ENCODE peak calls at places on chromosomes 2 and 18, in ten cellular contexts. One of them, this sample, is unnamed.

GRCh38 chr2:111222204-111222866 is 101.6 kb downstream of the BCL2L11 start:
- DNase-seq in IMR-90: no peak
- DNase-seq in kidney epithelial cell: no peak
- DNase-seq in heart left ventricle: no peak
- DNase-seq in neural crest cell: no peak
- DNase-seq in uterus: no peak
- DNase-seq in endothelial cell: no peak
- DNase-seq in GM06990: no peak
- DNase-seq in fibroblast of pulmonary artery: no peak
- DNase-seq in PC-3: no peak
- DNase-seq in this sample: no peak

GRCh38 chr2:48417843-48418838 is 111.8 kb upstream of the STON1 start:
- DNase-seq in IMR-90: no peak
- DNase-seq in kidney epithelial cell: no peak
- DNase-seq in heart left ventricle: no peak
- DNase-seq in neural crest cell: no peak
- DNase-seq in uterus: no peak
- DNase-seq in endothelial cell: no peak
- DNase-seq in GM06990: no peak
- DNase-seq in fibroblast of pulmonary artery: no peak
- DNase-seq in PC-3: no peak
- DNase-seq in this sample: no peak

GRCh38 chr18:61597321-61597720 is 264.1 kb downstream of the CDH20 start:
- DNase-seq in IMR-90: no peak
- DNase-seq in kidney epithelial cell: no peak
- DNase-seq in heart left ventricle: no peak
- DNase-seq in neural crest cell: no peak
- DNase-seq in uterus: no peak
- DNase-seq in endothelial cell: no peak
- DNase-seq in GM06990: no peak
- DNase-seq in fibroblast of pulmonary artery: no peak
- DNase-seq in PC-3: no peak
- DNase-seq in this sample: no peak

GRCh38 chr2:117956036-117956791 is 57.7 kb downstream of the CCDC93 start:
- DNase-seq in IMR-90: peak; percentile 28
- DNase-seq in kidney epithelial cell: no peak
- DNase-seq in heart left ventricle: no peak
- DNase-seq in neural crest cell: no peak
- DNase-seq in uterus: no peak
- DNase-seq in endothelial cell: no peak
- DNase-seq in GM06990: no peak
- DNase-seq in fibroblast of pulmonary artery: no peak
- DNase-seq in PC-3: no peak
- DNase-seq in this sample: no peak

GRCh38 chr2:227853204-227853629 is 18.2 kb upstream of the DAW1 start:
- DNase-seq in IMR-90: peak; percentile 91
- DNase-seq in kidney epithelial cell: peak; percentile 100
- DNase-seq in heart left ventricle: no peak
- DNase-seq in neural crest cell: no peak
- DNase-seq in uterus: no peak
- DNase-seq in endothelial cell: no peak
- DNase-seq in GM06990: no peak
- DNase-seq in fibroblast of pulmonary artery: peak; percentile 93
- DNase-seq in PC-3: peak; percentile 85
- DNase-seq in this sample: no peak

GRCh38 chr2:39851691-39852110 is 72.6 kb upstream of the THUMPD2 start:
- DNase-seq in IMR-90: peak; percentile 63
- DNase-seq in kidney epithelial cell: no peak
- DNase-seq in heart left ventricle: peak; percentile 18
- DNase-seq in neural crest cell: no peak
- DNase-seq in uterus: no peak
- DNase-seq in endothelial cell: no peak
- DNase-seq in GM06990: no peak
- DNase-seq in fibroblast of pulmonary artery: peak; percentile 44
- DNase-seq in PC-3: peak; percentile 28
- DNase-seq in this sample: peak; percentile 34

GRCh38 chr18:31819106-31819924 is 58.6 kb upstream of the SLC25A52 start:
- DNase-seq in IMR-90: peak; percentile 52
- DNase-seq in kidney epithelial cell: peak; percentile 10
- DNase-seq in heart left ventricle: no peak
- DNase-seq in neural crest cell: no peak
- DNase-seq in uterus: no peak
- DNase-seq in endothelial cell: no peak
- DNase-seq in GM06990: no peak
- DNase-seq in fibroblast of pulmonary artery: peak; percentile 79
- DNase-seq in PC-3: peak; percentile 48
- DNase-seq in this sample: peak; percentile 33

GRCh38 chr18:78779996-78780718 is 199.5 kb upstream of the SALL3 start:
- DNase-seq in IMR-90: no peak
- DNase-seq in kidney epithelial cell: no peak
- DNase-seq in heart left ventricle: no peak
- DNase-seq in neural crest cell: no peak
- DNase-seq in uterus: no peak
- DNase-seq in endothelial cell: no peak
- DNase-seq in GM06990: no peak
- DNase-seq in fibroblast of pulmonary artery: no peak
- DNase-seq in PC-3: no peak
- DNase-seq in this sample: no peak

GRCh38 chr2:171160630-171161424 is at the start of gene TLK1:
- DNase-seq in IMR-90: peak; percentile 69
- DNase-seq in kidney epithelial cell: peak; percentile 26
- DNase-seq in heart left ventricle: peak; percentile 72
- DNase-seq in neural crest cell: peak; percentile 55
- DNase-seq in uterus: peak; percentile 64
- DNase-seq in endothelial cell: peak; percentile 70
- DNase-seq in GM06990: peak; percentile 90
- DNase-seq in fibroblast of pulmonary artery: peak; percentile 62
- DNase-seq in PC-3: peak; percentile 73
- DNase-seq in this sample: peak; percentile 84

GRCh38 chr18:5073026-5073944 is 123.8 kb downstream of the AKAIN1 start:
- DNase-seq in IMR-90: peak; percentile 15
- DNase-seq in kidney epithelial cell: no peak
- DNase-seq in heart left ventricle: peak; percentile 9
- DNase-seq in neural crest cell: peak; percentile 36
- DNase-seq in uterus: no peak
- DNase-seq in endothelial cell: peak; percentile 51
- DNase-seq in GM06990: no peak
- DNase-seq in fibroblast of pulmonary artery: peak; percentile 51
- DNase-seq in PC-3: peak; percentile 57
- DNase-seq in this sample: peak; percentile 15

GRCh38 chr2:68225119-68225632 is 27.2 kb downstream of the PPP3R1 start:
- DNase-seq in IMR-90: peak; percentile 13
- DNase-seq in kidney epithelial cell: no peak
- DNase-seq in heart left ventricle: peak; percentile 8
- DNase-seq in neural crest cell: peak; percentile 8
- DNase-seq in uterus: no peak
- DNase-seq in endothelial cell: peak; percentile 33
- DNase-seq in GM06990: no peak
- DNase-seq in fibroblast of pulmonary artery: peak; percentile 34
- DNase-seq in PC-3: peak; percentile 48
- DNase-seq in this sample: peak; percentile 22

GRCh38 chr2:240455719-240456606 is 20.5 kb downstream of the GPC1 start:
- DNase-seq in IMR-90: no peak
- DNase-seq in kidney epithelial cell: no peak
- DNase-seq in heart left ventricle: no peak
- DNase-seq in neural crest cell: no peak
- DNase-seq in uterus: no peak
- DNase-seq in endothelial cell: no peak
- DNase-seq in GM06990: no peak
- DNase-seq in fibroblast of pulmonary artery: no peak
- DNase-seq in PC-3: no peak
- DNase-seq in this sample: no peak

DNA sequence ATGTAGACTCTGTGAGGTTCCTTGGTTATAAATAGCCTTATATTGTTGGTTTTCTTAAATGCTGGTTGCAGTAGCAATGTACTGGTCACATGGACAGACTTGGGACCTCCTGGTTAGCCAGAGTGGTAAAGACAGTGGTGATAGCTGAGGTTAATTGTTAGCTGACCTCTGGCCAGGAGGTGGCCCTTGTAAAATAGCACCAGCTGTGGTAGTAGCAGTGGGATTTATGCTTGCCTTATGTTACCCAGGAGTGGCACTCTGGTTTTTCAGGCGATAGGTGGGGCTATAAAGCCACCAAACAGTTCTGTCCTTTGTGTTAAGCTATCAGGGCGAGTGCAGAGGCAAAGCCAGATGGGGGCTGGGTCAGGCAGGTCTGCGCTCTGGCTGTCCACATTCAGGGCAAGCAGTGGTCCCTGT is 94.8 kb upstream of the SRD5A2 start:
- DNase-seq in IMR-90: no peak
- DNase-seq in kidney epithelial cell: no peak
- DNase-seq in heart left ventricle: no peak
- DNase-seq in neural crest cell: peak; percentile 10
- DNase-seq in uterus: no peak
- DNase-seq in endothelial cell: peak; percentile 54
- DNase-seq in GM06990: no peak
- DNase-seq in fibroblast of pulmonary artery: no peak
- DNase-seq in PC-3: peak; percentile 47
- DNase-seq in this sample: no peak
- TF ChIP-seq CTCF in IMR-90: no peak
- TF ChIP-seq CTCF in kidney epithelial cell: no peak
- TF ChIP-seq CTCF in heart left ventricle: no peak
- TF ChIP-seq CTCF in neural crest cell: peak; percentile 29
- TF ChIP-seq CTCF in uterus: no peak
- TF ChIP-seq CTCF in endothelial cell: no peak
- TF ChIP-seq CTCF in GM06990: peak; percentile 33
- TF ChIP-seq CTCF in fibroblast of pulmonary artery: no peak
- TF ChIP-seq CTCF in PC-3: peak; percentile 51
- TF ChIP-seq CTCF in this sample: peak; percentile 3

GRCh38 chr2:189350515-189351209 is 90.6 kb upstream of the WDR75 start:
- DNase-seq in IMR-90: peak; percentile 88
- DNase-seq in kidney epithelial cell: peak; percentile 51
- DNase-seq in heart left ventricle: peak; percentile 17
- DNase-seq in neural crest cell: no peak
- DNase-seq in uterus: peak; percentile 37
- DNase-seq in endothelial cell: no peak
- DNase-seq in GM06990: no peak
- DNase-seq in fibroblast of pulmonary artery: peak; percentile 80
- DNase-seq in PC-3: peak; percentile 69
- DNase-seq in this sample: no peak

GRCh38 chr2:189348369-189348768 is 92.9 kb upstream of the WDR75 start:
- DNase-seq in IMR-90: no peak
- DNase-seq in kidney epithelial cell: no peak
- DNase-seq in heart left ventricle: no peak
- DNase-seq in neural crest cell: no peak
- DNase-seq in uterus: no peak
- DNase-seq in endothelial cell: no peak
- DNase-seq in GM06990: no peak
- DNase-seq in fibroblast of pulmonary artery: no peak
- DNase-seq in PC-3: no peak
- DNase-seq in this sample: no peak

GRCh38 chr2:189344036-189344435 is 97.2 kb upstream of the WDR75 start:
- DNase-seq in IMR-90: no peak
- DNase-seq in kidney epithelial cell: no peak
- DNase-seq in heart left ventricle: no peak
- DNase-seq in neural crest cell: no peak
- DNase-seq in uterus: no peak
- DNase-seq in endothelial cell: no peak
- DNase-seq in GM06990: no peak
- DNase-seq in fibroblast of pulmonary artery: no peak
- DNase-seq in PC-3: no peak
- DNase-seq in this sample: no peak

DNA sequence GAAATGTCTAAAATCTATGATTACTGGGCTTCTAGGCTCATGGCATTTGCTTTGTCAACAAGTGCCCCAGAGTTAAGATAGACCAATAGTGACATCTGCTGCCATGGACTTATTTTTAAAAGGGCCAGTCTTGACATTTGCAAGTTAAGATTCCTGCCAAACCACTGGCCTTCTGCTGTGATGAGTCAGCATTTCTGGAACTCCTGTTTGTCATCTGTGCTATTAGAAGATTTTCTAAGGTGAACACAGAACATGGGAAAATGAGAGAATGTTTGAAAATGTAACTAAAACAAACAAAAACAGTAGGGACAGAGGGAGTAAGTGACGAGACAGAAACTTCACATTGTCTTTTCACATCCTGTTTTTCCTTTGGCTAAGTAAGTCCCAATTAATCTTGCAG is 93.7 kb upstream of the WDR75 start:
- DNase-seq in IMR-90: peak; percentile 96
- DNase-seq in kidney epithelial cell: peak; percentile 79
- DNase-seq in heart left ventricle: peak; percentile 22
- DNase-seq in neural crest cell: no peak
- DNase-seq in uterus: peak; percentile 28
- DNase-seq in endothelial cell: no peak
- DNase-seq in GM06990: no peak
- DNase-seq in fibroblast of pulmonary artery: peak; percentile 98
- DNase-seq in PC-3: peak; percentile 94
- DNase-seq in this sample: peak; percentile 11
- TF ChIP-seq CTCF in IMR-90: peak; percentile 65
- TF ChIP-seq CTCF in kidney epithelial cell: peak; percentile 9
- TF ChIP-seq CTCF in heart left ventricle: peak; percentile 33
- TF ChIP-seq CTCF in neural crest cell: no peak
- TF ChIP-seq CTCF in uterus: peak; percentile 10
- TF ChIP-seq CTCF in endothelial cell: no peak
- TF ChIP-seq CTCF in GM06990: no peak
- TF ChIP-seq CTCF in fibroblast of pulmonary artery: peak; percentile 24
- TF ChIP-seq CTCF in PC-3: peak; percentile 67
- TF ChIP-seq CTCF in this sample: peak; percentile 13

DNA sequence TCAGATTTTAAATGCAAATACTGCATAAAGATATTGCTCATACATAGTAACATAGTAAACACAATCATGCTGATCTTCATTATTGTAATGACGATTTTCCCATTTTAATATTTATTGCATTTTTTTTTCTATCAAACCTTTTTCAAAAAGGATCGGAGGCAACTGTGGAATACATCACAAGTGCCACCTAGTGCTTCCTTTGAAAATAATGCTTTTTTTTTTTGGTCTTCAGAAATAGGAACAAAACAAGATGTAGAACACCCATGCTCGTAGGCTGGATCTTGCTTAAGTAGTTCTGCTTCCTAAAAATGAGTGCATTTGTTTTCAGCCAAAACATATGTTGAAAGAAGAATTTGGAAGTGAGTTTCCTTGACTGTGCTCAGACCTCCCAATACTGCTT is 35.7 kb upstream of the GPR155 start:
- DNase-seq in IMR-90: peak; percentile 11
- DNase-seq in kidney epithelial cell: no peak
- DNase-seq in heart left ventricle: no peak
- DNase-seq in neural crest cell: no peak
- DNase-seq in uterus: no peak
- DNase-seq in endothelial cell: no peak
- DNase-seq in GM06990: no peak
- DNase-seq in fibroblast of pulmonary artery: peak; percentile 33
- DNase-seq in PC-3: peak; percentile 35
- DNase-seq in this sample: no peak
- TF ChIP-seq CTCF in IMR-90: peak; percentile 47
- TF ChIP-seq CTCF in kidney epithelial cell: peak; percentile 20
- TF ChIP-seq CTCF in heart left ventricle: peak; percentile 43
- TF ChIP-seq CTCF in neural crest cell: peak; percentile 47
- TF ChIP-seq CTCF in uterus: no peak
- TF ChIP-seq CTCF in endothelial cell: no peak
- TF ChIP-seq CTCF in GM06990: peak; percentile 28
- TF ChIP-seq CTCF in fibroblast of pulmonary artery: peak; percentile 25
- TF ChIP-seq CTCF in PC-3: peak; percentile 59
- TF ChIP-seq CTCF in this sample: no peak

GRCh38 chr2:104028066-104028465 is 825.8 kb upstream of the POU3F3 start:
- DNase-seq in IMR-90: no peak
- DNase-seq in kidney epithelial cell: no peak
- DNase-seq in heart left ventricle: no peak
- DNase-seq in neural crest cell: no peak
- DNase-seq in uterus: no peak
- DNase-seq in endothelial cell: no peak
- DNase-seq in GM06990: no peak
- DNase-seq in fibroblast of pulmonary artery: no peak
- DNase-seq in PC-3: no peak
- DNase-seq in this sample: no peak

GRCh38 chr2:104033399-104033798 is 820.5 kb upstream of the POU3F3 start:
- DNase-seq in IMR-90: no peak
- DNase-seq in kidney epithelial cell: no peak
- DNase-seq in heart left ventricle: no peak
- DNase-seq in neural crest cell: no peak
- DNase-seq in uterus: no peak
- DNase-seq in endothelial cell: peak; percentile 28
- DNase-seq in GM06990: no peak
- DNase-seq in fibroblast of pulmonary artery: no peak
- DNase-seq in PC-3: peak; percentile 36
- DNase-seq in this sample: no peak
- TF ChIP-seq CTCF in IMR-90: no peak
- TF ChIP-seq CTCF in kidney epithelial cell: peak; percentile 58
- TF ChIP-seq CTCF in heart left ventricle: peak; percentile 26
- TF ChIP-seq CTCF in neural crest cell: peak; percentile 70
- TF ChIP-seq CTCF in uterus: no peak
- TF ChIP-seq CTCF in endothelial cell: peak; percentile 71
- TF ChIP-seq CTCF in GM06990: peak; percentile 55
- TF ChIP-seq CTCF in fibroblast of pulmonary artery: no peak
- TF ChIP-seq CTCF in PC-3: peak; percentile 68
- TF ChIP-seq CTCF in this sample: peak; percentile 19

This sample was measured in GM10248.